ENCODE peak calls at places on chromosomes 5 and 9, in four cellular contexts. V is AG09309, I is heart left ventricle, C is fibroblast of lung. J is an unnamed sample.

GRCh38 chr9:69058101-69058500 is 22.5 kb downstream of the FXN start:
- DNase-seq in C (no peak), I (no peak), V (no peak), J (no peak)

GRCh38 chr5:131164931-131165727 is at the start of gene HINT1:
- DNase-seq in C (peak), V (peak), I (peak), J (peak)

GRCh38 chr9:74379718-74380117 is 117.4 kb upstream of the RORB start:
- DNase-seq in C (no peak), I (no peak), V (no peak), J (peak)

GRCh38 chr5:140966293-140967225 is at the start of gene PCDHAC2:
- DNase-seq in C (peak), V (no peak), I (peak), J (no peak)

GRCh38 chr9:70816891-70817290 is 304.5 kb downstream of the TRPM3 start:
- DNase-seq in V (no peak), C (no peak), I (no peak), J (no peak)

GRCh38 chr9:111148390-111148993 is 110.2 kb upstream of the LPAR1 start:
- DNase-seq in V (no peak), I (no peak), C (peak), J (no peak)

GRCh38 chr5:118486647-118487046 is 501.7 kb downstream of the DTWD2 start:
- DNase-seq in C (no peak), V (no peak), I (no peak), J (no peak)

GRCh38 chr5:71528206-71528605 is 58.9 kb upstream of the MCCC2 start:
- DNase-seq in I (no peak), V (no peak), C (peak), J (no peak)

GRCh38 chr9:28610339-28610738 is 1037.1 kb upstream of the C9orf72 start:
- DNase-seq in I (no peak), V (no peak), C (no peak), J (no peak)

GRCh38 chr9:14313378-14313940 is 482 bp downstream of the NFIB start:
- DNase-seq in C (peak), I (peak), V (no peak), J (no peak)

GRCh38 chr9:1994180-1994579 is 21.0 kb upstream of the SMARCA2 start:
- DNase-seq in C (no peak), V (no peak), I (no peak), J (no peak)

GRCh38 chr9:35277649-35278359 is 116.0 kb downstream of the UNC13B start:
- DNase-seq in V (peak), I (peak), C (peak), J (no peak)

GRCh38 chr9:35273591-35273990 is 111.8 kb downstream of the UNC13B start:
- DNase-seq in C (no peak), V (no peak), I (no peak), J (no peak)

GRCh38 chr9:35277171-35277520 is 115.3 kb downstream of the UNC13B start:
- DNase-seq in C (peak), I (no peak), V (no peak), J (no peak)

GRCh38 chr9:35272989-35273388 is 111.2 kb downstream of the UNC13B start:
- DNase-seq in V (no peak), C (peak), I (no peak), J (no peak)

GRCh38 chr9:35274988-35275387 is 113.2 kb downstream of the UNC13B start:
- DNase-seq in I (no peak), C (no peak), V (no peak), J (no peak)
- TF ChIP-seq CTCF in I (no peak), C (no peak), V (no peak), J (no peak)

GRCh38 chr5:73997936-73998335 is 371.9 kb downstream of the ARHGEF28 start:
- DNase-seq in V (no peak), C (no peak), I (no peak), J (no peak)

GRCh38 chr5:73999306-73999705 is 373.3 kb downstream of the ARHGEF28 start:
- DNase-seq in V (no peak), I (no peak), C (no peak), J (no peak)

GRCh38 chr5:73996181-73996770 is 370.3 kb downstream of the ARHGEF28 start:
- DNase-seq in V (no peak), C (no peak), I (no peak), J (no peak)

GRCh38 chr5:73998496-73998895 is 372.5 kb downstream of the ARHGEF28 start:
- DNase-seq in C (no peak), V (no peak), I (no peak), J (no peak)

GRCh38 chr5:73994963-73995362 is 369.0 kb downstream of the ARHGEF28 start:
- DNase-seq in I (no peak), C (no peak), V (no peak), J (no peak)
- TF ChIP-seq CTCF in I (no peak), C (no peak), V (peak), J (no peak)

GRCh38 chr9:117927354-117927753 is 223.2 kb downstream of the TLR4 start:
- DNase-seq in C (no peak), V (no peak), I (no peak), J (no peak)
- TF ChIP-seq CTCF in C (no peak), V (no peak), I (no peak), J (peak)

GRCh38 chr5:16740046-16740445 is 123.2 kb upstream of the RETREG1 start:
- DNase-seq in V (no peak), I (no peak), C (no peak), J (no peak)

GRCh38 chr5:16737620-16738364 is 121.0 kb upstream of the RETREG1 start:
- DNase-seq in I (no peak), C (no peak), V (no peak), J (no peak)

GRCh38 chr5:16740476-16740875 is 123.7 kb upstream of the RETREG1 start:
- DNase-seq in C (no peak), I (no peak), V (no peak), J (no peak)

GRCh38 chr5:16742938-16743337 is 126.1 kb upstream of the RETREG1 start:
- DNase-seq in V (no peak), I (no peak), C (no peak), J (no peak)

GRCh38 chr5:16741007-16741406 is 124.2 kb upstream of the RETREG1 start:
- DNase-seq in I (no peak), V (no peak), C (peak), J (peak)
- TF ChIP-seq CTCF in I (no peak), V (no peak), C (peak), J (no peak)

GRCh38 chr9:101119206-101119819 is 90.8 kb downstream of the PLPPR1 start:
- DNase-seq in C (no peak), I (peak), V (no peak), J (no peak)
- TF ChIP-seq CTCF in C (peak), I (peak), V (peak), J (peak)

J was measured in retinal pigment epithelial cell.